ENCODE peak calls at places on chromosome 20, in ten cellular contexts. C is CD8-positive, alpha-beta T cell; N is stimulated activated CD4-positive, alpha-beta T cell treated with anti-CD3 and anti-CD28 coated beads, Interleukin-4, amount 100 ng/mL, for 24 hours; Y is fibroblast of the conjunctiva; V is HEK293T; L is effector memory CD4-positive, alpha-beta T cell; U is NCI-H1694 treated with DMSO at 0.1 percent for 48 hours; F is NCI-H1436; H is amniotic stem cell; Q is astrocyte of the cerebellum. J is an unnamed sample.

GRCh38 chr20:34709836-34710567 is 5.9 kb downstream of the TP53INP2 start:
- DNase-seq in V (peak), Y (peak), L (peak), Q (no peak), C (peak), U (no peak), F (peak), N (no peak), H (peak), J (no peak)

GRCh38 chr20:17427646-17428045 is 103.5 kb downstream of the BFSP1 start:
- DNase-seq in U (no peak), L (no peak), F (no peak), Y (no peak), Q (no peak), V (no peak), N (no peak), C (no peak), H (no peak), J (no peak)

GRCh38 chr20:57957397-57958049 is 247.7 kb upstream of the PMEPA1 start:
- DNase-seq in U (no peak), C (no peak), V (peak), H (no peak), Q (no peak), Y (no peak), N (no peak), L (no peak), F (no peak), J (no peak)

GRCh38 chr20:5654557-5654956 is 95.6 kb upstream of the SHLD1 start:
- DNase-seq in U (no peak), Y (peak), Q (no peak), N (no peak), F (no peak), V (no peak), H (no peak), C (no peak), L (no peak), J (no peak)

GRCh38 chr20:59936409-59936808 is 3.0 kb upstream of the SYCP2 start:
- DNase-seq in H (no peak), U (no peak), C (no peak), N (no peak), Y (no peak), Q (no peak), V (no peak), L (no peak), F (no peak), J (no peak)

GRCh38 chr20:2814587-2815051 is at the start of gene C20orf141:
- DNase-seq in Q (peak), N (no peak), L (no peak), H (peak), V (no peak), F (no peak), Y (peak), U (no peak), C (no peak), J (no peak)

GRCh38 chr20:3166913-3167342 is 6.4 kb downstream of the LZTS3 start:
- DNase-seq in U (no peak), L (no peak), Q (no peak), H (no peak), F (no peak), Y (no peak), N (no peak), C (no peak), V (no peak), J (no peak)

GRCh38 chr20:49906101-49906604 is 9.2 kb downstream of the SPATA2 start:
- DNase-seq in N (no peak), U (no peak), H (no peak), Q (no peak), C (no peak), Y (no peak), L (no peak), V (no peak), F (no peak), J (no peak)

GRCh38 chr20:56833427-56833826 is 204.3 kb downstream of the TFAP2C start:
- DNase-seq in H (no peak), Q (no peak), L (no peak), C (no peak), F (no peak), Y (no peak), V (no peak), N (no peak), U (no peak), J (no peak)

GRCh38 chr20:37559312-37560027 is 31.8 kb upstream of the BLCAP start:
- DNase-seq in N (no peak), H (no peak), U (no peak), L (no peak), F (no peak), Q (no peak), Y (no peak), V (no peak), C (no peak), J (no peak)

GRCh38 chr20:1952737-1953530 is 40.9 kb downstream of the PDYN start:
- DNase-seq in F (peak), H (no peak), L (no peak), Y (no peak), N (no peak), Q (no peak), U (no peak), C (no peak), V (no peak), J (no peak)

GRCh38 chr20:57654998-57655811 is 35.0 kb upstream of the ZBP1 start:
- DNase-seq in F (no peak), H (no peak), L (no peak), N (no peak), V (no peak), C (no peak), U (no peak), Y (no peak), Q (no peak), J (peak)

GRCh38 chr20:15395457-15395856 is 1058.0 kb upstream of the FLRT3 start:
- DNase-seq in Y (no peak), H (no peak), F (no peak), C (no peak), L (no peak), N (no peak), Q (no peak), V (no peak), U (no peak), J (no peak)

GRCh38 chr20:38059832-38060231 is 26.3 kb downstream of the RPRD1B start:
- DNase-seq in L (no peak), Y (no peak), C (no peak), H (no peak), V (no peak), F (no peak), Q (no peak), N (no peak), U (no peak), J (no peak)

GRCh38 chr20:4817230-4817671 is 95.5 kb downstream of the PRND start:
- DNase-seq in L (no peak), Q (no peak), C (no peak), U (no peak), N (no peak), V (no peak), Y (no peak), H (no peak), F (no peak), J (no peak)

GRCh38 chr20:61881416-61881815 is 184.3 kb downstream of the TAF4 start:
- DNase-seq in C (no peak), H (no peak), V (no peak), F (no peak), Y (no peak), U (no peak), Q (no peak), L (no peak), N (no peak), J (no peak)

GRCh38 chr20:53926428-53927028 is 143.9 kb downstream of the BCAS1 start:
- DNase-seq in U (no peak), N (peak), H (peak), C (no peak), F (peak), L (no peak), Y (no peak), Q (peak), V (no peak), J (no peak)

GRCh38 chr20:57667924-57668782 is 41.7 kb downstream of the PMEPA1 start:
- DNase-seq in N (no peak), Q (no peak), U (no peak), H (no peak), L (no peak), F (no peak), C (no peak), Y (no peak), V (no peak), J (no peak)

GRCh38 chr20:51398083-51398482 is 144.4 kb downstream of the NFATC2 start:
- DNase-seq in H (no peak), F (no peak), V (no peak), Q (no peak), C (no peak), L (no peak), N (no peak), Y (no peak), U (no peak), J (no peak)

GRCh38 chr20:5353624-5354496 is 37.1 kb upstream of the PROKR2 start:
- DNase-seq in Y (no peak), U (no peak), F (no peak), L (no peak), H (no peak), N (no peak), Q (no peak), C (no peak), V (no peak), J (no peak)

GRCh38 chr20:41411458-41411857 is 44.8 kb upstream of the EMILIN3 start:
- DNase-seq in V (no peak), C (no peak), U (peak), F (no peak), L (no peak), H (peak), N (no peak), Q (no peak), Y (no peak), J (no peak)

GRCh38 chr20:22729180-22729579 is 144.8 kb upstream of the FOXA2 start:
- DNase-seq in Y (no peak), N (no peak), H (no peak), C (no peak), L (no peak), Q (no peak), U (no peak), V (no peak), F (no peak), J (no peak)

GRCh38 chr20:62123450-62124118 is 1.3 kb downstream of the LSM14B start:
- DNase-seq in H (no peak), Q (no peak), U (no peak), L (no peak), N (no peak), V (no peak), Y (no peak), C (no peak), F (no peak), J (no peak)

GRCh38 chr20:25584905-25585704 is at the start of gene NINL:
- DNase-seq in C (peak), F (peak), L (peak), U (peak), V (peak), Q (no peak), N (peak), Y (no peak), H (no peak), J (peak)

GRCh38 chr20:37598101-37598530 is 70.4 kb upstream of the BLCAP start:
- DNase-seq in Y (no peak), U (peak), H (no peak), Q (no peak), F (peak), L (no peak), C (no peak), N (no peak), V (no peak), J (no peak)

GRCh38 chr20:36498386-36499179 is 42.7 kb upstream of the MYL9 start:
- DNase-seq in Q (no peak), Y (no peak), V (no peak), H (no peak), F (no peak), N (no peak), L (no peak), C (no peak), U (no peak), J (no peak)

GRCh38 chr20:12925214-12925755 is 83.5 kb upstream of the SPTLC3 start:
- DNase-seq in H (peak), U (peak), C (peak), Q (peak), L (no peak), F (peak), Y (peak), N (no peak), V (peak), J (no peak)

GRCh38 chr20:48574383-48574782 is 253.4 kb downstream of the PREX1 start:
- DNase-seq in U (peak), L (no peak), F (no peak), C (no peak), H (no peak), Y (no peak), N (no peak), Q (no peak), V (peak), J (no peak)

GRCh38 chr20:22525821-22526220 is 58.6 kb downstream of the FOXA2 start:
- DNase-seq in U (no peak), F (no peak), C (no peak), L (no peak), N (no peak), H (no peak), Q (no peak), V (no peak), Y (no peak), J (no peak)

GRCh38 chr20:22501566-22502344 is 82.6 kb downstream of the FOXA2 start:
- DNase-seq in V (no peak), U (no peak), L (no peak), Y (no peak), H (no peak), F (no peak), Q (no peak), C (no peak), N (no peak), J (no peak)

GRCh38 chr20:38433304-38433972 is 1.7 kb downstream of the SNHG17 start:
- DNase-seq in H (no peak), N (no peak), F (no peak), C (no peak), Y (no peak), Q (no peak), L (no peak), V (no peak), U (no peak), J (no peak)

GRCh38 chr20:1338801-1339200 is 9.9 kb upstream of the SDCBP2 start:
- DNase-seq in L (no peak), N (no peak), H (no peak), U (no peak), Y (no peak), Q (no peak), V (no peak), C (no peak), F (no peak), J (no peak)